ENCODE peak calls at places on chromosomes 4 and X, in ten cellular contexts. I is Calu3, H is fibroblast of mammary gland, N is AG04449, R is OCI-LY7, U is ovary, V is choroid plexus epithelial cell, M is bronchial epithelial cell, X is AG04450, Z is cardiac fibroblast. T is an unnamed sample.

GRCh38 chr4:34183916-34184315 is 2060.4 kb downstream of the ARAP2 start:
- DNase-seq in I (no peak), H (peak; percentile 23), Z (no peak), R (no peak), U (no peak), V (no peak), N (no peak), X (no peak), M (no peak), T (no peak)

GRCh38 chr4:94856030-94856429 is 98.3 kb downstream of the BMPR1B start:
- DNase-seq in N (no peak), R (no peak), U (no peak), H (no peak), X (no peak), V (peak; percentile 54), M (no peak), I (no peak), Z (no peak), T (no peak)

GRCh38 chr4:177008836-177009501 is 216.2 kb upstream of the VEGFC start:
- DNase-seq in Z (peak; percentile 74), M (no peak), V (peak; percentile 13), N (no peak), I (no peak), R (no peak), X (no peak), H (peak; percentile 75), U (no peak), T (no peak)

GRCh38 chr4:52883707-52884669 is 21.9 kb downstream of the RASL11B start:
- DNase-seq in N (no peak), V (no peak), I (no peak), R (no peak), H (no peak), U (no peak), Z (no peak), X (no peak), M (no peak), T (no peak)

GRCh38 chrX:108353452-108353851 is 84.8 kb downstream of the COL4A6 start:
- DNase-seq in I (no peak), V (no peak), H (no peak), M (no peak), X (no peak), Z (no peak), R (no peak), U (no peak), N (no peak), T (no peak)

GRCh38 chr4:10926025-10926424 is 241.5 kb upstream of the CLNK start:
- DNase-seq in M (peak; percentile 29), R (no peak), H (peak; percentile 48), V (peak; percentile 46), Z (peak; percentile 23), I (no peak), N (no peak), U (no peak), X (no peak), T (no peak)

GRCh38 chr4:141871086-141871485 is 234.7 kb downstream of the IL15 start:
- DNase-seq in H (peak; percentile 38), N (no peak), R (no peak), U (no peak), V (peak; percentile 50), Z (peak; percentile 61), X (no peak), I (no peak), M (no peak), T (no peak)

GRCh38 chr4:181416966-181417365 is 826.2 kb upstream of the TENM3 start:
- DNase-seq in V (no peak), M (no peak), N (no peak), R (no peak), U (no peak), Z (no peak), I (no peak), H (no peak), X (no peak), T (no peak)

GRCh38 chrX:57677132-57677858 is 2.8 kb downstream of the NLRP2B start:
- DNase-seq in R (no peak), H (no peak), I (no peak), U (no peak), N (no peak), V (peak; percentile 4), X (no peak), Z (peak; percentile 3), M (no peak), T (no peak)

GRCh38 chr4:85759392-85759791 is 284.4 kb downstream of the ARHGAP24 start:
- DNase-seq in X (no peak), I (no peak), Z (no peak), N (no peak), H (peak; percentile 37), V (no peak), R (no peak), M (no peak), U (no peak), T (no peak)

GRCh38 chr4:118888666-118889312 is at the start of gene SYNPO2:
- DNase-seq in V (peak; percentile 93), H (peak; percentile 81), I (peak; percentile 31), M (peak; percentile 61), X (peak; percentile 54), N (no peak), U (peak; percentile 94), R (peak; percentile 3), Z (peak; percentile 82), T (peak; percentile 35)

GRCh38 chr4:118740869-118741268 is 55.7 kb downstream of the METTL14 start:
- DNase-seq in U (no peak), N (no peak), R (peak; percentile 58), Z (peak; percentile 47), H (peak; percentile 45), V (peak; percentile 49), M (peak; percentile 28), I (no peak), X (no peak), T (peak; percentile 7)

GRCh38 chr4:23084559-23085248 is 392.0 kb downstream of the GBA3 start:
- DNase-seq in U (no peak), X (no peak), R (no peak), Z (no peak), N (no peak), I (peak; percentile 53), M (peak; percentile 33), H (peak; percentile 1), V (no peak), T (no peak)
- TF ChIP-seq CTCF in U (no peak), X (no peak), R (no peak), Z (no peak), N (no peak), I (no peak), M (no peak), H (no peak), V (no peak), T (no peak)

DNA sequence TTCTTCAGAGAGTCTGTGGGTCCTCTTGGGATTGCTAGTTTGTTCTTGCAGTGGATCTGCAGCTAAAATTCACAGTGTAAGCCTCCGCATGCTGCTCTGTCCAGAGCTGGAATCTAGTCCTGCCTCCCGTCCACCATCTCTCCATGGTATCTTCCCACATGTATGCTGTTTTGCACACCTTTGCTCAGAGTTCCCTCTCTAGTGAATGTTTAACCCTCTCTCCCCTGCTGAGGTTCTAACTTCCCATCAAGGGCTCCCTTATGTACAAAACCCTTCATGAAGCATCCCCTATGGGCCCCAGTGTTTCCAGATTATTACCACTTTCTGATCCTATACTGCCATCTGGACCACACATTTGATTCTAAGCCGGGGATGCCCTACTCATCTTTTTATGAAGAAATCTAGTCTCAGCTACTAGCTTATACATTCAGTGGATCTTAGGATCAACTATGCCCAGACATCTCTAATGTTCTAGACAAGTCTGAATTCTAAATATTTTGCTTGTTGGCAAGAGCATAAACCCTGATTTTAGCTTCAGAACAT is 157.3 kb downstream of the CPEB2 start:
- DNase-seq in N (no peak), M (no peak), Z (peak; percentile 16), R (no peak), U (no peak), V (peak; percentile 26), H (no peak), I (no peak), X (no peak), T (no peak)
- TF ChIP-seq CTCF in N (no peak), M (no peak), Z (no peak), R (no peak), U (no peak), V (peak; percentile 28), H (no peak), I (no peak), X (no peak), T (no peak)

DNA sequence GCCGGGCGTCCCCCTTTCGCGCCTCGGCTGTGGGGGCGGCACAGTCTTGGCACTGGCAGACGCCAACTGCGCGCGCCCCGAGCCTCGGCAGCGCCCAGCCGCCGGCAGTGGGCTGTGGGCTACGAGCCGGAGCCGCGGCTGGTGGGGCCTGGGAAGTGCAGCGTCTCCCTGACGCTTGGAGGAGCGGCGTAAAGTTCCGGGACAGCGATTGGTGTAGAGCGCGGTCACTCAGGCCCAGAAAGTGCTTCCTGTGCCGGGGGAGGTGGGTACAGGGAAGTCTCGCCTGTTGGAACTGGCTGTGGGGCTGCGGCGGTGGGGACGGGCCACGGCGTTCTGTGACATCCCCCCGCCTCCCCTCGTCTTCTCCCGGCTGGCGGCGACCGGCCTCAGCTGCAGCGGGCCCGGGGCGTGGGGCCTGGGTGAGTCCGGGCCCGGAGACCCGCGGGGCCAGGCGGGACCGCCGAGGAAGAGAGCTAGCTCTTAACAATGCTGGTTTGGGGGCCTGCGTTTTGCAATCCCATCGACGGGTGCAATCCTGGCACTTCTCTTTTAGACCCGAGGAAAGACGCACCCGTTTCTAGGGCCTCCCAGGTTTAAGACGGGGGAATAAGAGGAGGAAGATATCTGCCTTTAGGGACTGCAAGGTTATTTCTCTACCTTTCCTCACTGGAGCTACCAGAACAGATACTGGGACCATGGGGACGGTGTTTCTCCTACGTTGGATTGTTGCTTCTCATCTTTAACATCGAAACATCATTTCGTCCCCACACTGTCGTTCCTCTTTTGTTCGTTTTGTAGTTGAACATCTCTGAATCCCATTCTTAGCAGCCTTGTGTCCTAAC is at the start of the genes RWDD4 and TRAPPC11:
- DNase-seq in X (peak; percentile 97), H (peak; percentile 99), U (peak; percentile 99), R (peak; percentile 96), V (peak; percentile 99), N (peak; percentile 95), I (peak; percentile 91), M (peak; percentile 94), Z (peak; percentile 99), T (peak; percentile 99)
- TF ChIP-seq CTCF in X (peak; percentile 25), H (no peak), U (no peak), R (no peak), V (peak; percentile 29), N (peak; percentile 7), I (no peak), M (peak; percentile 19), Z (no peak), T (peak; percentile 0)

GRCh38 chrX:95678679-95679078 is 1006.0 kb upstream of the DIAPH2 start:
- DNase-seq in M (peak; percentile 73), Z (no peak), X (no peak), I (no peak), N (no peak), R (no peak), V (no peak), U (no peak), H (no peak), T (no peak)

GRCh38 chrX:95675011-95675410 is 1009.6 kb upstream of the DIAPH2 start:
- DNase-seq in M (peak; percentile 9), X (no peak), Z (no peak), R (no peak), I (no peak), H (no peak), N (no peak), U (no peak), V (no peak), T (no peak)

GRCh38 chrX:95675794-95676193 is 1008.8 kb upstream of the DIAPH2 start:
- DNase-seq in H (no peak), V (no peak), I (no peak), Z (no peak), R (no peak), M (peak; percentile 91), N (no peak), X (no peak), U (no peak), T (no peak)
- TF ChIP-seq CTCF in H (no peak), V (no peak), I (no peak), Z (no peak), R (no peak), M (peak; percentile 22), N (no peak), X (no peak), U (no peak), T (no peak)

T was measured in GM13977.